ENCODE peak calls at places on chromosomes 12 and 14, in six cellular contexts. One of them, this sample, is unnamed.

GRCh38 chr12:56299308-56299852 is 750 bp downstream of the CS start:
- DNase-seq in H9: no peak
- DNase-seq in IMR-90: peak
- DNase-seq in neuronal stem cell: no peak
- DNase-seq in mesenchymal stem cell: no peak
- DNase-seq in H1: no peak
- DNase-seq in this sample: peak

GRCh38 chr12:71661977-71662522 is 1.6 kb downstream of the ZFC3H1 start:
- DNase-seq in H9: no peak
- DNase-seq in IMR-90: peak
- DNase-seq in neuronal stem cell: no peak
- DNase-seq in mesenchymal stem cell: peak
- DNase-seq in H1: no peak
- DNase-seq in this sample: no peak

GRCh38 chr14:76953196-76953945 is 75.1 kb downstream of the IRF2BPL start:
- DNase-seq in H9: no peak
- DNase-seq in IMR-90: peak
- DNase-seq in neuronal stem cell: no peak
- DNase-seq in mesenchymal stem cell: peak
- DNase-seq in H1: no peak
- DNase-seq in this sample: no peak

GRCh38 chr14:105205718-105206208 is 24.7 kb upstream of the NUDT14 start:
- DNase-seq in H9: no peak
- DNase-seq in IMR-90: no peak
- DNase-seq in neuronal stem cell: no peak
- DNase-seq in mesenchymal stem cell: no peak
- DNase-seq in H1: no peak
- DNase-seq in this sample: no peak

GRCh38 chr12:57242691-57243454 is 8.1 kb downstream of the STAC3 start:
- DNase-seq in H9: peak
- DNase-seq in IMR-90: peak
- DNase-seq in neuronal stem cell: peak
- DNase-seq in mesenchymal stem cell: peak
- DNase-seq in H1: peak
- DNase-seq in this sample: peak

GRCh38 chr14:61385002-61385685 is 63.8 kb downstream of the PRKCH start:
- DNase-seq in H9: no peak
- DNase-seq in IMR-90: no peak
- DNase-seq in neuronal stem cell: no peak
- DNase-seq in mesenchymal stem cell: no peak
- DNase-seq in H1: no peak
- DNase-seq in this sample: no peak

GRCh38 chr14:69043598-69044267 is 64.6 kb upstream of the ACTN1 start:
- DNase-seq in H9: no peak
- DNase-seq in IMR-90: peak
- DNase-seq in neuronal stem cell: no peak
- DNase-seq in mesenchymal stem cell: peak
- DNase-seq in H1: no peak
- DNase-seq in this sample: no peak

GRCh38 chr14:51004801-51005526 is 60.7 kb upstream of the PYGL start:
- DNase-seq in H9: no peak
- DNase-seq in IMR-90: peak
- DNase-seq in neuronal stem cell: no peak
- DNase-seq in mesenchymal stem cell: peak
- DNase-seq in H1: no peak
- DNase-seq in this sample: no peak

GRCh38 chr12:77133566-77133965 is 68.2 kb upstream of the E2F7 start:
- DNase-seq in H9: peak
- DNase-seq in IMR-90: peak
- DNase-seq in neuronal stem cell: peak
- DNase-seq in mesenchymal stem cell: peak
- DNase-seq in H1: no peak
- DNase-seq in this sample: peak

GRCh38 chr12:128076188-128076587 is 190.8 kb upstream of the TMEM132C start:
- DNase-seq in H9: no peak
- DNase-seq in IMR-90: no peak
- DNase-seq in neuronal stem cell: no peak
- DNase-seq in mesenchymal stem cell: peak
- DNase-seq in H1: no peak
- DNase-seq in this sample: peak

GRCh38 chr12:12705833-12706520 is 10.0 kb upstream of the GPR19 start:
- DNase-seq in H9: no peak
- DNase-seq in IMR-90: no peak
- DNase-seq in neuronal stem cell: no peak
- DNase-seq in mesenchymal stem cell: no peak
- DNase-seq in H1: no peak
- DNase-seq in this sample: peak

DNA sequence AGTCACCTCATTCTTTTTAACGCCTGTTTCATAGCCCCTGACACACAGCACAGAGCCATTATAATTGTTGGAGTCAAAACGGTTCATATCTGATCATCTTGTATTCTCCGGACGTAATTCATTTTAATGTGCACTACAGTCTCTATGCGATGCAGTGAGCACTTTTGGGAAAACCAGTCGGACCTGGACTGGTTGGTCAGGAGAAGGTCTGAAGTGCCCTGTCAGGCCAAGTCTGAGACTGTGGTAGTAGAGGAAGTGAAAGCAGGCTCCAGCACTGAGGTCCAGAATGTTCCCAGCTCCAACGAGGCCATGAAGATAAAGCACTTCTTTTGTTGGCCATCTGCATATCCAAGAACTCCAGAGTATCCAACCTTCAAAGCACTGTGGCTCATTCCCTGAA is 117.1 kb upstream of the NCOR2 start:
- DNase-seq in H9: no peak
- DNase-seq in IMR-90: peak
- DNase-seq in neuronal stem cell: no peak
- DNase-seq in mesenchymal stem cell: peak
- DNase-seq in H1: no peak
- DNase-seq in this sample: no peak
- H2BK120ac ChIP-seq in H9: no peak
- H2BK120ac ChIP-seq in IMR-90: peak
- H2BK120ac ChIP-seq in neuronal stem cell: no peak
- H2BK120ac ChIP-seq in mesenchymal stem cell: peak
- H2BK120ac ChIP-seq in H1: no peak
- H2BK120ac ChIP-seq in this sample: no peak

GRCh38 chr12:4975574-4975973 is 65.9 kb downstream of the KCNA1 start:
- DNase-seq in H9: peak
- DNase-seq in IMR-90: no peak
- DNase-seq in neuronal stem cell: no peak
- DNase-seq in mesenchymal stem cell: no peak
- DNase-seq in H1: no peak
- DNase-seq in this sample: peak

GRCh38 chr12:4969405-4969804 is 59.7 kb downstream of the KCNA1 start:
- DNase-seq in H9: no peak
- DNase-seq in IMR-90: no peak
- DNase-seq in neuronal stem cell: no peak
- DNase-seq in mesenchymal stem cell: no peak
- DNase-seq in H1: no peak
- DNase-seq in this sample: no peak

GRCh38 chr12:4978737-4979136 is 64.9 kb upstream of the KCNA5 start:
- DNase-seq in H9: peak
- DNase-seq in IMR-90: no peak
- DNase-seq in neuronal stem cell: no peak
- DNase-seq in mesenchymal stem cell: no peak
- DNase-seq in H1: no peak
- DNase-seq in this sample: no peak

GRCh38 chr12:4977104-4977503 is 66.6 kb upstream of the KCNA5 start:
- DNase-seq in H9: no peak
- DNase-seq in IMR-90: no peak
- DNase-seq in neuronal stem cell: no peak
- DNase-seq in mesenchymal stem cell: no peak
- DNase-seq in H1: no peak
- DNase-seq in this sample: no peak

DNA sequence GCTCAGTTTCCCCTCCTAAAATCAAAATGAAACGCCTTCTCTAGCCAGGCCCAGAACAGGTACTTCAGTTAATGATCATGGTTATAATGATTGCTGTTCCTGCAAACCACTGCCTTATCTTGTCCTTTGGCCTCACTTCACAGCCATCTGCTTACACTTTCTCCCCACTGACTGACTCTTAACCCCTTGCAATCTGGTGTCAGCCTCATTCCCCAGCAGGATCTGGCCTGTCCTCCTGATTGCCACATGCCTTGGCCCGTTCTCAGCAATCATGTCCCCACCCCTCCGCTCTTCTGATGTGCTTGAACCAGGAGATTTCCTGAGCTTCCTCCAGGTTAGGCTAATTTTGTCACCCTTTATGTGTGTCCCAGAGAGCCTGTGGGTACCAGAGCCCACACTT is 64.5 kb downstream of the KCNA1 start:
- DNase-seq in H9: no peak
- DNase-seq in IMR-90: no peak
- DNase-seq in neuronal stem cell: no peak
- DNase-seq in mesenchymal stem cell: no peak
- DNase-seq in H1: no peak
- DNase-seq in this sample: peak
- H2BK15ac ChIP-seq in H9: no peak
- H2BK15ac ChIP-seq in IMR-90: no peak
- H2BK15ac ChIP-seq in neuronal stem cell: no peak
- H2BK15ac ChIP-seq in mesenchymal stem cell: no peak
- H2BK15ac ChIP-seq in H1: no peak
- H2BK15ac ChIP-seq in this sample: no peak

DNA sequence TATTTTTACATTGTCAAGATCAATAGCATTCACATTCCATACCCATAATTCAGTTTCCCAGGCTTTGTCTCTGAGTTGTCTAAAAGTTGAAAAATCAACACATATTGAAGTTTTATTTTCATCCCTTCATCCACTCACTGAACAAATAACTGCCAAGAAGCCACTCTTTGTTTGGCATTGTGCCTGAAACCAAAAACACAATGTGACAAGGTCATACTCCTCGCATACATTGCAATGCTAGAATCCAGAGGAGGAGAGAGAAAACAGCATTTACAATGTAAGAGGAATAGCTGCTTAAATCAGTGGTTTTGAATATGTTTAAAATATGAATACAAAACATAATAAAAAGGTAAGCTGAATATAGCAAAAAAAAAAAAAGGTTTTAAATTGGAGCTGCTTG is 71.8 kb downstream of the CCDC60 start:
- DNase-seq in H9: no peak
- DNase-seq in IMR-90: no peak
- DNase-seq in neuronal stem cell: no peak
- DNase-seq in mesenchymal stem cell: no peak
- DNase-seq in H1: no peak
- DNase-seq in this sample: no peak
- H3K18ac ChIP-seq in H9: no peak
- H3K18ac ChIP-seq in IMR-90: no peak
- H3K18ac ChIP-seq in neuronal stem cell: no peak
- H3K18ac ChIP-seq in mesenchymal stem cell: no peak
- H3K18ac ChIP-seq in H1: no peak
- H3K18ac ChIP-seq in this sample: no peak

GRCh38 chr14:75752086-75752485 is 91.0 kb downstream of the TTLL5 start:
- DNase-seq in H9: no peak
- DNase-seq in IMR-90: no peak
- DNase-seq in neuronal stem cell: no peak
- DNase-seq in mesenchymal stem cell: no peak
- DNase-seq in H1: no peak
- DNase-seq in this sample: no peak
- H2BK120ac ChIP-seq in H9: no peak
- H2BK120ac ChIP-seq in IMR-90: no peak
- H2BK120ac ChIP-seq in neuronal stem cell: no peak
- H2BK120ac ChIP-seq in mesenchymal stem cell: no peak
- H2BK120ac ChIP-seq in H1: no peak
- H2BK120ac ChIP-seq in this sample: no peak

GRCh38 chr12:93134175-93134574 is 205.1 kb upstream of the EEA1 start:
- DNase-seq in H9: no peak
- DNase-seq in IMR-90: no peak
- DNase-seq in neuronal stem cell: no peak
- DNase-seq in mesenchymal stem cell: no peak
- DNase-seq in H1: no peak
- DNase-seq in this sample: no peak
- H2BK15ac ChIP-seq in H9: no peak
- H2BK15ac ChIP-seq in IMR-90: no peak
- H2BK15ac ChIP-seq in neuronal stem cell: no peak
- H2BK15ac ChIP-seq in mesenchymal stem cell: no peak
- H2BK15ac ChIP-seq in H1: no peak
- H2BK15ac ChIP-seq in this sample: no peak

GRCh38 chr14:75578099-75578785 is at the start of gene FLVCR2:
- DNase-seq in H9: peak
- DNase-seq in IMR-90: peak
- DNase-seq in neuronal stem cell: peak
- DNase-seq in mesenchymal stem cell: peak
- DNase-seq in H1: no peak
- DNase-seq in this sample: peak
- H3K18ac ChIP-seq in H9: peak
- H3K18ac ChIP-seq in IMR-90: no peak
- H3K18ac ChIP-seq in neuronal stem cell: peak
- H3K18ac ChIP-seq in mesenchymal stem cell: peak
- H3K18ac ChIP-seq in H1: peak
- H3K18ac ChIP-seq in this sample: peak

GRCh38 chr14:64640839-64641238 is 63.4 kb upstream of the PLEKHG3 start:
- DNase-seq in H9: no peak
- DNase-seq in IMR-90: no peak
- DNase-seq in neuronal stem cell: no peak
- DNase-seq in mesenchymal stem cell: no peak
- DNase-seq in H1: no peak
- DNase-seq in this sample: no peak
- H2BK120ac ChIP-seq in H9: no peak
- H2BK120ac ChIP-seq in IMR-90: no peak
- H2BK120ac ChIP-seq in neuronal stem cell: no peak
- H2BK120ac ChIP-seq in mesenchymal stem cell: no peak
- H2BK120ac ChIP-seq in H1: no peak
- H2BK120ac ChIP-seq in this sample: no peak

GRCh38 chr12:52243264-52243773 is 10.3 kb downstream of the KRT7 start:
- DNase-seq in H9: no peak
- DNase-seq in IMR-90: peak
- DNase-seq in neuronal stem cell: no peak
- DNase-seq in mesenchymal stem cell: peak
- DNase-seq in H1: no peak
- DNase-seq in this sample: no peak
- H2BK15ac ChIP-seq in H9: no peak
- H2BK15ac ChIP-seq in IMR-90: peak
- H2BK15ac ChIP-seq in neuronal stem cell: no peak
- H2BK15ac ChIP-seq in mesenchymal stem cell: no peak
- H2BK15ac ChIP-seq in H1: no peak
- H2BK15ac ChIP-seq in this sample: no peak

GRCh38 chr12:124563809-124564208 is 3.6 kb downstream of the NCOR2 start:
- DNase-seq in H9: no peak
- DNase-seq in IMR-90: no peak
- DNase-seq in neuronal stem cell: no peak
- DNase-seq in mesenchymal stem cell: no peak
- DNase-seq in H1: no peak
- DNase-seq in this sample: no peak
- H3K18ac ChIP-seq in H9: no peak
- H3K18ac ChIP-seq in IMR-90: no peak
- H3K18ac ChIP-seq in neuronal stem cell: no peak
- H3K18ac ChIP-seq in mesenchymal stem cell: no peak
- H3K18ac ChIP-seq in H1: peak
- H3K18ac ChIP-seq in this sample: no peak

This sample was measured in mesendoderm.